ENCODE peak calls at places on chromosomes 6 and 20, in nine cellular contexts. W is fibroblast of villous mesenchyme; P is endothelial cell; I is NCI-H2081; Q is activated T-helper 1 cell treated with anti-CD3 and anti-CD28 coated beads, Interleukin-2, amount 50 U/mL, for 16 hours; S is GM04504; M is HT1080; J is amniotic stem cell; F is ovary. T is an unnamed sample.

GRCh38 chr20:20837574-20838021 is 125.2 kb upstream of the RALGAPA2 start:
- DNase-seq in W (peak; percentile 48), P (peak; percentile 72), I (peak; percentile 75), Q (no peak), S (no peak), M (peak; percentile 27), J (peak; percentile 2), F (peak; percentile 78), T (peak; percentile 25)

GRCh38 chr6:12472601-12473038 is 182.5 kb downstream of the EDN1 start:
- DNase-seq in W (peak; percentile 47), P (no peak), I (no peak), Q (no peak), S (peak; percentile 24), M (peak; percentile 31), J (no peak), F (no peak), T (peak; percentile 80)

GRCh38 chr6:89024456-89024855 is 56.1 kb upstream of the PNRC1 start:
- DNase-seq in W (no peak), P (no peak), I (no peak), Q (no peak), S (no peak), M (no peak), J (no peak), F (no peak), T (peak; percentile 53)

GRCh38 chr6:126919947-126920346 is 198.5 kb upstream of the RSPO3 start:
- DNase-seq in W (peak; percentile 94), P (no peak), I (no peak), Q (no peak), S (peak; percentile 76), M (peak; percentile 90), J (peak; percentile 86), F (no peak), T (peak; percentile 99)

GRCh38 chr6:83062225-83062624 is 3.4 kb downstream of the UBE3D start:
- DNase-seq in W (no peak), P (no peak), I (no peak), Q (no peak), S (no peak), M (no peak), J (no peak), F (no peak), T (no peak)

GRCh38 chr6:30508890-30509736 is 19.8 kb downstream of the HLA-E start:
- DNase-seq in W (no peak), P (no peak), I (no peak), Q (no peak), S (no peak), M (peak; percentile 78), J (no peak), F (no peak), T (peak; percentile 49)

GRCh38 chr6:87705070-87705691 is 3.1 kb upstream of the AKIRIN2 start:
- DNase-seq in W (no peak), P (no peak), I (no peak), Q (no peak), S (no peak), M (peak; percentile 78), J (no peak), F (no peak), T (peak; percentile 39)

GRCh38 chr6:148831064-148831463 is 84.2 kb downstream of the UST start:
- DNase-seq in W (no peak), P (no peak), I (no peak), Q (no peak), S (no peak), M (peak; percentile 22), J (no peak), F (no peak), T (no peak)

GRCh38 chr6:3825851-3826581 is 23.2 kb upstream of the FAM50B start:
- DNase-seq in W (peak; percentile 99), P (peak; percentile 61), I (no peak), Q (no peak), S (peak; percentile 97), M (peak; percentile 98), J (peak; percentile 93), F (peak; percentile 90), T (peak; percentile 94)

GRCh38 chr20:2899243-2899642 is 26.0 kb downstream of the PTPRA start:
- DNase-seq in W (no peak), P (no peak), I (no peak), Q (no peak), S (no peak), M (no peak), J (no peak), F (no peak), T (no peak)